ENCODE peak calls at places on chromosomes 1 and 21, in ten cellular contexts. P is DMS153; L is Ammon's horn; K is effector CD4-positive, alpha-beta T cell; G is uterus; Z is psoas muscle; V is M059J; J is GM19239; M is cardiac fibroblast; E is T-helper 2 cell treated with Interferon-gamma antibody and Interleukin-4, amounts not matched to agents 5 μg/mL and 100 μg/mL, for 36 hours. Q is an unnamed sample.

GRCh38 chr1:65235867-65236805 is 73.2 kb upstream of the DNAJC6 start:
- DNase-seq in V (peak), J (no peak), K (no peak), Z (no peak), L (peak), G (no peak), E (no peak), P (peak), M (peak), Q (no peak)

GRCh38 chr1:161044908-161045748 is 649 bp downstream of the USF1 start:
- DNase-seq in Z (peak), P (peak), K (peak), E (peak), V (peak), G (peak), J (peak), L (peak), M (peak), Q (no peak)

GRCh38 chr1:62875676-62876075 is 91.7 kb downstream of the ATG4C start:
- DNase-seq in P (no peak), K (no peak), Z (no peak), G (no peak), J (no peak), V (peak), L (no peak), M (peak), E (no peak), Q (no peak)

GRCh38 chr21:36073181-36073580 is 3.4 kb downstream of the CBR1 start:
- DNase-seq in J (no peak), G (no peak), L (peak), K (no peak), Z (no peak), M (no peak), E (no peak), V (no peak), P (no peak), Q (no peak)

GRCh38 chr1:12142141-12142823 is 24.5 kb upstream of the TNFRSF1B start:
- DNase-seq in L (no peak), Z (no peak), G (no peak), M (no peak), P (no peak), V (no peak), J (no peak), E (no peak), K (no peak), Q (no peak)

GRCh38 chr1:21653744-21654100 is 15.4 kb downstream of the RAP1GAP start:
- DNase-seq in V (no peak), P (no peak), E (no peak), Z (no peak), L (peak), G (no peak), K (no peak), J (no peak), M (no peak), Q (no peak)

GRCh38 chr1:82343381-82343780 is 542.6 kb downstream of the ADGRL2 start:
- DNase-seq in K (no peak), M (no peak), J (no peak), P (no peak), G (no peak), L (no peak), Z (no peak), E (no peak), V (no peak), Q (no peak)

GRCh38 chr1:7501259-7501560 is 269.9 kb upstream of the VAMP3 start:
- DNase-seq in E (no peak), V (no peak), L (peak), G (no peak), M (no peak), Z (no peak), J (no peak), K (no peak), P (no peak), Q (no peak)

GRCh38 chr1:30596470-30596869 is 126.9 kb downstream of the MATN1 start:
- DNase-seq in K (no peak), M (no peak), G (no peak), V (no peak), P (no peak), J (no peak), Z (no peak), L (no peak), E (no peak), Q (no peak)

Q was measured in glomerular endothelial cell.